ENCODE peak calls at places on chromosomes 13 and 19, in five cellular contexts. C, N, B, O and D are unnamed samples.

GRCh38 chr19:45613926-45614725 is 12.1 kb upstream of the GPR4 start:
- DNase-seq in C (no peak), N (peak), B (peak), O (no peak), D (no peak)

GRCh38 chr13:98143601-98144500 is 957 bp downstream of the FARP1 start:
- DNase-seq in C (no peak), N (peak), B (peak), O (no peak), D (no peak)

GRCh38 chr19:18414504-18415176 is 4.6 kb upstream of the SSBP4 start:
- DNase-seq in C (no peak), N (peak), B (no peak), O (no peak), D (no peak)

GRCh38 chr13:102642475-102642874 is 45.7 kb downstream of the TPP2 start:
- DNase-seq in C (no peak), N (no peak), B (peak), O (no peak), D (peak)

GRCh38 chr13:112879283-112879833 is 89.7 kb upstream of the MCF2L start:
- DNase-seq in C (no peak), N (no peak), B (peak), O (no peak), D (no peak)

GRCh38 chr13:40946485-40946884 is 72.6 kb downstream of the ELF1 start:
- DNase-seq in C (no peak), N (no peak), B (no peak), O (no peak), D (no peak)

GRCh38 chr19:34368338-34368737 is 3.3 kb downstream of the GPI start:
- DNase-seq in C (no peak), N (no peak), B (no peak), O (no peak), D (no peak)

GRCh38 chr19:29540128-29540527 is 14.3 kb downstream of the VSTM2B start:
- DNase-seq in C (no peak), N (no peak), B (no peak), O (no peak), D (no peak)

GRCh38 chr13:46012404-46012803 is 40.1 kb downstream of the ZC3H13 start:
- DNase-seq in C (no peak), N (no peak), B (no peak), O (no peak), D (no peak)

GRCh38 chr19:13841339-13842293 is 35.3 kb upstream of the NANOS3 start:
- DNase-seq in C (no peak), N (peak), B (no peak), O (no peak), D (no peak)

GRCh38 chr19:16290692-16291091 is 33.9 kb upstream of the KLF2 start:
- DNase-seq in C (no peak), N (no peak), B (no peak), O (no peak), D (no peak)

GRCh38 chr19:44643605-44644390 is at the start of gene PVR:
- DNase-seq in C (peak), N (peak), B (peak), O (no peak), D (peak)

GRCh38 chr19:16228637-16229321 is 31.1 kb downstream of the AP1M1 start:
- DNase-seq in C (no peak), N (no peak), B (no peak), O (no peak), D (no peak)

GRCh38 chr19:28920269-28921066 is 292.5 kb downstream of the UQCRFS1 start:
- DNase-seq in C (no peak), N (no peak), B (no peak), O (no peak), D (no peak)

GRCh38 chr13:62040806-62041205 is 625.2 kb upstream of the PCDH20 start:
- DNase-seq in C (no peak), N (no peak), B (no peak), O (no peak), D (no peak)

GRCh38 chr13:26964278-26965057 is 203.9 kb upstream of the GPR12 start:
- DNase-seq in C (no peak), N (peak), B (peak), O (peak), D (peak)

GRCh38 chr13:50713849-50714248 is 129.6 kb downstream of the DLEU7 start:
- DNase-seq in C (no peak), N (peak), B (peak), O (peak), D (peak)

GRCh38 chr19:3067549-3067948 is 5.3 kb upstream of the TLE5 start:
- DNase-seq in C (no peak), N (no peak), B (no peak), O (no peak), D (no peak)

GRCh38 chr13:48653074-48654054 is at the start of gene CYSLTR2:
- DNase-seq in C (no peak), N (peak), B (peak), O (no peak), D (peak)

GRCh38 chr19:48271531-48272151 is 1.8 kb downstream of the ZNF114 start:
- DNase-seq in C (no peak), N (peak), B (peak), O (peak), D (peak)

GRCh38 chr13:112532837-112533745 is 54.9 kb downstream of the TUBGCP3 start:
- DNase-seq in C (no peak), N (peak), B (no peak), O (no peak), D (peak)

GRCh38 chr19:46639356-46640061 is 3.5 kb upstream of the GNG8 start:
- DNase-seq in C (no peak), N (peak), B (peak), O (no peak), D (peak)

GRCh38 chr13:87669379-87669978 is 1.7 kb upstream of the SLITRK5 start:
- DNase-seq in C (no peak), N (no peak), B (peak), O (peak), D (no peak)

GRCh38 chr13:33459702-33460101 is 174.1 kb upstream of the STARD13 start:
- DNase-seq in C (no peak), N (no peak), B (no peak), O (no peak), D (no peak)

GRCh38 chr19:50230379-50231351 is 27.2 kb downstream of the MYH14 start:
- DNase-seq in C (no peak), N (no peak), B (no peak), O (no peak), D (no peak)

GRCh38 chr13:110828705-110829104 is 86.2 kb downstream of the ANKRD10 start:
- DNase-seq in C (no peak), N (no peak), B (no peak), O (no peak), D (no peak)

GRCh38 chr13:98368019-98368418 is 190.9 kb upstream of the RNF113B start:
- DNase-seq in C (no peak), N (peak), B (no peak), O (no peak), D (no peak)

GRCh38 chr19:13022111-13022858 is 27.0 kb downstream of the NFIX start:
- DNase-seq in C (no peak), N (peak), B (peak), O (no peak), D (no peak)

GRCh38 chr13:38348890-38349289 is 761 bp upstream of the UFM1 start:
- DNase-seq in C (no peak), N (peak), B (peak), O (no peak), D (peak)

GRCh38 chr19:34173145-34173956 is 1.0 kb downstream of the LSM14A start:
- DNase-seq in C (peak), N (peak), B (peak), O (peak), D (peak)

GRCh38 chr13:50198508-50198907 is 183.3 kb downstream of the KCNRG start:
- DNase-seq in C (no peak), N (peak), B (peak), O (no peak), D (no peak)

GRCh38 chr19:6489278-6490061 is 7.9 kb upstream of the DENND1C start:
- DNase-seq in C (no peak), N (no peak), B (no peak), O (peak), D (peak)

GRCh38 chr13:43865892-43866291 is 13.6 kb downstream of the CCDC122 start:
- DNase-seq in C (no peak), N (peak), B (peak), O (no peak), D (no peak)

GRCh38 chr19:13275016-13275722 is 125.0 kb downstream of the IER2 start:
- DNase-seq in C (no peak), N (peak), B (no peak), O (no peak), D (no peak)